ENCODE peak calls at places on chromosome 9, in ten cellular contexts. X is ovary, Y is keratinocyte, D is transverse colon, K is heart left ventricle, Z is body of pancreas, U is fibroblast of lung, G is neuronal stem cell, W is right atrium auricular region, I is OCI-LY7. P is an unnamed sample.

GRCh38 chr9:130237071-130237470 is 28.5 kb upstream of the HMCN2 start:
- DNase-seq in X (no peak), W (no peak), K (no peak), U (no peak), I (no peak), D (no peak), G (no peak), Z (no peak), Y (no peak), P (no peak)

GRCh38 chr9:87655731-87656130 is 70.2 kb upstream of the CTSL start:
- DNase-seq in U (no peak), Y (no peak), W (peak; percentile 13), I (no peak), G (no peak), D (no peak), Z (no peak), X (no peak), K (no peak), P (no peak)

GRCh38 chr9:35723426-35723825 is 8.6 kb downstream of the TLN1 start:
- DNase-seq in K (no peak), Z (no peak), W (no peak), U (no peak), X (no peak), Y (no peak), G (no peak), D (no peak), I (no peak), P (no peak)

GRCh38 chr9:95505072-95505471 is 11.7 kb downstream of the PTCH1 start:
- DNase-seq in K (no peak), Y (no peak), W (no peak), X (no peak), Z (no peak), I (no peak), U (no peak), D (no peak), G (no peak), P (no peak)

GRCh38 chr9:129208191-129209091 is 30.4 kb upstream of the IER5L start:
- DNase-seq in I (peak; percentile 42), W (no peak), K (no peak), G (no peak), Z (no peak), X (no peak), D (no peak), Y (peak; percentile 38), U (no peak), P (peak; percentile 44)

GRCh38 chr9:5714501-5715401 is 85.8 kb downstream of the RIC1 start:
- DNase-seq in G (no peak), U (peak; percentile 47), I (peak; percentile 26), Y (no peak), X (no peak), D (no peak), Z (no peak), W (no peak), K (no peak), P (no peak)

GRCh38 chr9:137406876-137407589 is 15.9 kb downstream of the EXD3 start:
- DNase-seq in I (no peak), K (peak; percentile 69), X (peak; percentile 66), Y (no peak), G (peak; percentile 77), U (peak; percentile 55), D (peak; percentile 79), W (no peak), Z (peak; percentile 76), P (peak; percentile 86)

GRCh38 chr9:16243798-16244197 is 626.7 kb downstream of the BNC2 start:
- DNase-seq in I (no peak), Z (no peak), G (peak; percentile 71), W (no peak), X (no peak), Y (no peak), K (no peak), D (no peak), U (no peak), P (no peak)

GRCh38 chr9:5357431-5358105 is 17.9 kb upstream of the RLN1 start:
- DNase-seq in K (peak; percentile 37), D (no peak), X (no peak), U (no peak), Y (no peak), I (no peak), Z (no peak), W (no peak), G (no peak), P (no peak)

GRCh38 chr9:126864771-126865170 is 4.3 kb downstream of the ZBTB34 start:
- DNase-seq in K (no peak), U (no peak), Y (no peak), D (no peak), X (no peak), W (no peak), G (no peak), I (no peak), Z (no peak), P (no peak)

DNA sequence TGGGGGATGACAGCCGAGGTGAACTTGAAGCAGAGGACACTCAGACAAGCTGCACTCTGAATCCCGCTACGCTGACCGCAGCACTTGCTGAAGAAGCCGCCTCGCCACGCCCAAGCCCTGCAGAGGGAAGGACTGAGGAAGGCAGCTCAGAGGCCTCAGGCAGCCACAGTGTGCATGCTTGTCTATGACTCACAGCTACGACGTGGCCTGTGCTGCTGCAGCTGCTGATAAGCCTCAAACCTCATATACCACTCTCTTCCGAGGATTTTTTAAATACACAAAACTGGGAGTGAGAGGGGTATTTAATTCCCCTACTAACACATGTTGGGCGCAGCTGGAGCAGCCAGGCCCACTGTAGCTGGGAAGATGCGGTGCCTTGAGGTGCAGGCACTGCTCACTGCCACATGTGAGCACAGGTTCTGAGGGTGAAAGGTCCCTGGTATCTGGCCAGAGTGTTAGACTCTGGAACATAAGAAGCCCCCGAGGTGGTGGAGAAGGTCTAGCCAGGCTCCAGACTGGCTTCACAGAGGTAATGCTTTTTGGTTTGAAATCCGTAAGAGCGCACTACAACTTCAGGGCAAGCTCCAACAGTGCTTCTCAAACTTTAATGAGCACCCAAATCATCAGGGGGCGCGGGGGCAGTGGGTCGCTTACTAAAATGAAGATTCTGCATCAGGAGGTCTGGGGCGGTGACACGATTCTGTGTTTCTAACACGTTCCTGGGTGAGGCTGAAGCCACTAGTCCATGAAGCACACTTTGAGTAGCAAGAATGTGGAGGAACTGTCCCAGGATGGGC is 196.8 kb downstream of the AUH start:
- DNase-seq in W (peak; percentile 72), U (peak; percentile 100), D (peak; percentile 87), X (no peak), Z (no peak), K (peak; percentile 73), I (no peak), Y (peak; percentile 66), G (no peak), P (peak; percentile 91)
- H3K27ac ChIP-seq in W (no peak overlapping the region), U (peak overlapping the region; percentile 92), D (peak overlapping the region; percentile 66), X (no peak overlapping the region), Z (no peak overlapping the region), K (no peak overlapping the region), I (no peak overlapping the region), Y (peak overlapping the region; percentile 2), G (no peak overlapping the region), P (peak overlapping the region; percentile 67)

GRCh38 chr9:125835655-125836054 is 88.5 kb downstream of the PBX3 start:
- DNase-seq in X (no peak), Y (no peak), U (no peak), G (no peak), Z (no peak), I (no peak), D (no peak), K (no peak), W (no peak), P (no peak)

GRCh38 chr9:125825762-125826161 is 78.6 kb downstream of the PBX3 start:
- DNase-seq in Y (no peak), K (no peak), X (no peak), G (no peak), U (no peak), D (no peak), W (no peak), Z (no peak), I (no peak), P (no peak)

GRCh38 chr9:125826850-125827249 is 79.7 kb downstream of the PBX3 start:
- DNase-seq in U (peak; percentile 34), G (no peak), X (no peak), D (no peak), K (no peak), I (no peak), W (no peak), Y (no peak), Z (no peak), P (no peak)

DNA sequence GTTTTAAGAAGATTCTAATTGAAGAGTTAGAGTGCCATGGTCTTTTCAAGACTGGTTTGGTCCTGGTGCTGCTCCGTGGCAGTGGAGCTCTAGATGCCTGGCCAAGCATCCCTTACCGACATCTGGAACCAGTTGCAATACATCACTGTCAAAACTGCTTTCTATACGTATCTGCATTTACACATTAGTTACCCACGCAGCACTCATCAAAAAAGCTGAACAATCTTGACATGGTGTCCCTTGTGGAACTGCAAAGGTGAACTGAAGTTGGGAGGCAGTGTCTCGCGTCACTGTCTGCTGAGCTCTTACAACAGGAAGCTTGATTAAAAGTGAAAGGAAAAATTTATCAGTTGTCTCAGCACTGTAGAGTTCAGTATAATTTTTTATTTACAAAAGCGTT is 82.6 kb downstream of the PBX3 start:
- DNase-seq in I (no peak), G (no peak), K (no peak), X (peak; percentile 33), U (peak; percentile 19), Z (no peak), D (no peak), Y (no peak), W (no peak), P (no peak)
- H3K4me3 ChIP-seq in I (peak overlapping the region; percentile 17), G (no peak overlapping the region), K (peak overlapping the region; percentile 55), X (peak overlapping the region; percentile 10), U (peak overlapping the region; percentile 75), Z (peak overlapping the region; percentile 6), D (peak overlapping the region; percentile 41), Y (peak overlapping the region; percentile 32), W (peak overlapping the region; percentile 18), P (no peak overlapping the region)

DNA sequence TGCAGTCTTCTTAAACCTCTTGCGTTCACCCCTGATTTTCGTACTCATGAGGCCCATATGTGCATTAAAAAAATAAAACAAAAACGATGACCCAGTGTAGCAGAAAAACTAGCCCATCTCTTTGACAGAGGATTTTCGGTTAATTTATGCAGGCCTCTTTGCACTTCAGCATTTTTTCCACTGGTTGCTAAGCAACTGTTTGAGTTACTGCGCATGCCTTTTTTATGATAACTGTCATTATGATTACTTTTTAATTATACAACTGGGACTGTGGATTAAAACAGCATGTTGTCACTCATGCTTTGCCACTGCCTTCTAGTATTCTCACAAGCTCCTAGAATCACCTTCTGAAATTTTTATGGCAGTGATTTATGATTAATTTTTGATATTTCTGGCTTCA is 165.0 kb downstream of the SMARCA2 start:
- DNase-seq in W (no peak), D (no peak), X (no peak), K (no peak), G (no peak), Y (no peak), U (no peak), Z (no peak), I (no peak), P (no peak)
- H3K27ac ChIP-seq in W (no peak overlapping the region), D (no peak overlapping the region), X (no peak overlapping the region), K (no peak overlapping the region), G (no peak overlapping the region), Y (no peak overlapping the region), U (no peak overlapping the region), Z (no peak overlapping the region), I (no peak overlapping the region), P (no peak overlapping the region)

DNA sequence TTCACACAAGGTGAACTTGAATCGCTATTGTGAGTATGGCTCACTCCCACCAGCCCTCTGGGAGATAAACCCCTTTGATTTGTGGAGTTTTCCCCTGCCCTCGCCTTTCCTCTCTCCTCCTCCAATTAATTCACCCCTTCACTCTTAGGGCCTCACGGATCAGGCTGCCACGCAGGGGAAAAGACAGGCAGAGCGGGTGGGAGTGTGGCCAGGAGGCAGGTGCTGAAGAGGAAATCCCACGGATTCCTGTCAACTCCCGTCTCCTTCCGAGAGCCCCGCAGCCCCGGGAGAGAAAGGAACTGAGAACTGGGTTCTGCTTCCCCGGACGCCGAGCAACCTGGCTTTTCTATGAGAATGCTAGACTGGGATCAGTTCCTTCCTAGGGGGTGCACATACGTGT is 314.6 kb upstream of the TLE4 start:
- DNase-seq in Z (no peak), W (no peak), K (no peak), Y (no peak), X (no peak), G (no peak), U (peak; percentile 62), I (no peak), D (no peak), P (no peak)
- H3K4me3 ChIP-seq in Z (no peak overlapping the region), W (no peak overlapping the region), K (no peak overlapping the region), Y (peak overlapping the region; percentile 46), X (no peak overlapping the region), G (no peak overlapping the region), U (no peak overlapping the region), I (no peak overlapping the region), D (peak overlapping the region; percentile 13), P (no peak overlapping the region)